ENCODE peak calls at places on chromosomes 7 and 10, in eight cellular contexts. A is activated naive CD8-positive, alpha-beta T cell treated with anti-CD3 and anti-CD28 coated beads, Interleukin-2, amount 10 ng/mL, durations not matched to agents 7 days and 5 days; T is spleen; L is BJ; J is stromal cell of bone marrow; I is left colon; D is T-helper 2 cell; W is neural crest cell. M is an unnamed sample.

GRCh38 chr10:29648114-29648982 is 13.6 kb upstream of the SVIL start:
- DNase-seq in J (peak), L (no peak), W (no peak), D (no peak), T (no peak), A (peak), I (peak), M (peak)

GRCh38 chr10:92239185-92239599 is 51.7 kb downstream of the CPEB3 start:
- DNase-seq in D (no peak), L (no peak), A (no peak), W (no peak), T (no peak), I (no peak), J (no peak), M (no peak)

GRCh38 chr7:4857189-4857588 is 4.6 kb downstream of the PAPOLB start:
- DNase-seq in W (no peak), A (no peak), I (no peak), L (no peak), J (no peak), D (no peak), T (no peak), M (no peak)

GRCh38 chr7:149071641-149072437 is 18.7 kb downstream of the ZNF786 start:
- DNase-seq in J (no peak), D (peak), T (peak), A (peak), I (peak), W (peak), L (no peak), M (peak)

GRCh38 chr10:98646998-98647917 is 200.5 kb upstream of the HPS1 start:
- DNase-seq in L (no peak), W (no peak), T (no peak), I (no peak), D (no peak), J (no peak), A (no peak), M (no peak)

GRCh38 chr10:14476641-14477407 is 146.1 kb upstream of the FRMD4A start:
- DNase-seq in J (peak), D (no peak), A (no peak), W (no peak), T (no peak), L (peak), I (no peak), M (no peak)

GRCh38 chr10:110495731-110496552 is 1.8 kb upstream of the DUSP5 start:
- DNase-seq in I (peak), J (peak), L (peak), A (no peak), D (peak), T (peak), W (no peak), M (peak)

GRCh38 chr10:484925-485661 is 204.4 kb downstream of the DIP2C start:
- DNase-seq in J (no peak), I (peak), A (peak), D (no peak), W (no peak), T (peak), L (no peak), M (no peak)

GRCh38 chr10:82212753-82213152 is 337.8 kb downstream of the NRG3 start:
- DNase-seq in J (no peak), D (no peak), L (no peak), I (no peak), T (no peak), W (no peak), A (no peak), M (no peak)

GRCh38 chr10:50362547-50363125 is 111.3 kb upstream of the ASAH2 start:
- DNase-seq in A (no peak), W (no peak), I (no peak), J (no peak), L (no peak), D (no peak), T (no peak), M (no peak)

GRCh38 chr7:22934473-22935065 is 79.4 kb downstream of the HYCC1 start:
- DNase-seq in I (no peak), L (no peak), W (no peak), T (no peak), J (no peak), D (no peak), A (no peak), M (no peak)

GRCh38 chr7:7159063-7159645 is 23.2 kb upstream of the C1GALT1 start:
- DNase-seq in T (no peak), A (no peak), D (no peak), L (no peak), I (no peak), W (no peak), J (no peak), M (peak)

GRCh38 chr7:43869898-43870240 is 552 bp upstream of the MRPS24 start:
- DNase-seq in L (peak), J (peak), D (no peak), T (peak), I (no peak), A (no peak), W (no peak), M (no peak)

GRCh38 chr7:134547738-134548054 is 1.2 kb upstream of the AKR1B15 start:
- DNase-seq in I (peak), A (no peak), W (no peak), L (no peak), T (no peak), D (no peak), J (no peak), M (no peak)

GRCh38 chr7:106282374-106282773 is 2.4 kb downstream of the NAMPT start:
- DNase-seq in I (no peak), J (no peak), A (no peak), L (no peak), T (no peak), W (no peak), D (no peak), M (no peak)

GRCh38 chr10:110859947-110860376 is 11.8 kb upstream of the PDCD4 start:
- DNase-seq in D (no peak), I (no peak), W (no peak), T (no peak), A (no peak), J (peak), L (peak), M (no peak)

GRCh38 chr10:44619521-44619920 is 234.6 kb upstream of the CXCL12 start:
- DNase-seq in I (no peak), W (no peak), J (peak), L (no peak), D (no peak), T (no peak), A (no peak), M (no peak)

GRCh38 chr10:20466731-20467130 is 430.4 kb downstream of the NEBL start:
- DNase-seq in A (no peak), W (no peak), L (no peak), T (no peak), I (no peak), D (no peak), J (peak), M (no peak)

GRCh38 chr10:74787457-74787856 is 38.9 kb upstream of the KAT6B start:
- DNase-seq in L (no peak), D (no peak), I (no peak), W (no peak), J (no peak), A (no peak), T (no peak), M (no peak)

GRCh38 chr7:26648429-26649015 is 215.9 kb downstream of the SKAP2 start:
- DNase-seq in J (peak), D (no peak), W (no peak), L (peak), I (no peak), A (no peak), T (no peak), M (no peak)

GRCh38 chr7:33108591-33108930 is 643 bp downstream of the RP9 start:
- DNase-seq in T (no peak), D (no peak), I (peak), L (no peak), A (peak), W (no peak), J (no peak), M (peak)

GRCh38 chr7:129295015-129295423 is 70.2 kb downstream of the AHCYL2 start:
- DNase-seq in T (no peak), L (no peak), J (peak), D (no peak), A (no peak), W (no peak), I (no peak), M (no peak)

GRCh38 chr10:127990846-127991542 is 84.1 kb downstream of the PTPRE start:
- DNase-seq in T (no peak), L (peak), D (no peak), W (no peak), I (no peak), J (peak), A (no peak), M (no peak)

GRCh38 chr10:121053151-121053550 is 202.0 kb downstream of the WDR11 start:
- DNase-seq in I (no peak), W (no peak), T (no peak), A (no peak), L (no peak), D (no peak), J (no peak), M (no peak)

GRCh38 chr7:148914208-148914777 is 30.2 kb upstream of the EZH2 start:
- DNase-seq in W (no peak), D (no peak), L (no peak), T (no peak), I (no peak), A (peak), J (peak), M (peak)

GRCh38 chr10:84156768-84157167 is 16.8 kb upstream of the GPR15LG start:
- DNase-seq in I (no peak), A (no peak), L (no peak), J (no peak), W (no peak), D (no peak), T (peak), M (no peak)

GRCh38 chr7:5594616-5595544 is 171.2 kb upstream of the TNRC18 start:
- DNase-seq in T (no peak), J (no peak), W (peak), D (no peak), L (no peak), I (no peak), A (peak), M (no peak)

GRCh38 chr7:134651991-134652390 is 5.3 kb downstream of the BPGM start:
- DNase-seq in T (no peak), D (no peak), J (no peak), A (no peak), W (no peak), I (no peak), L (no peak), M (no peak)